ENCODE peak calls at places on chromosomes 4 and X, in six cellular contexts. F, H, T, R, Y and K are unnamed samples.

GRCh38 chr4:115648786-115649185 is 535.4 kb upstream of the NDST4 start:
- DNase-seq in Y (no peak), F (no peak), H (no peak), T (no peak), R (no peak), K (no peak)

GRCh38 chr4:119300072-119300387 is 21.9 kb downstream of the FABP2 start:
- DNase-seq in T (peak), F (peak), Y (peak), H (no peak), R (peak), K (peak)

GRCh38 chr4:165779950-165780670 is 92.9 kb upstream of the TLL1 start:
- DNase-seq in T (no peak), R (no peak), Y (no peak), F (no peak), H (no peak), K (no peak)

GRCh38 chrX:77505227-77505626 is 58.0 kb downstream of the FGF16 start:
- DNase-seq in H (no peak), T (no peak), Y (no peak), R (peak), F (no peak), K (no peak)

GRCh38 chr4:133148690-133149363 is at the start of gene PCDH10:
- DNase-seq in Y (peak), F (peak), R (peak), T (peak), H (peak), K (peak)

GRCh38 chr4:108926058-108926457 is 163.2 kb upstream of the ETNPPL start:
- DNase-seq in R (peak), T (no peak), F (no peak), H (no peak), Y (no peak), K (no peak)

GRCh38 chrX:53294024-53294648 is 12.8 kb upstream of the IQSEC2 start:
- DNase-seq in T (no peak), R (peak), H (no peak), Y (no peak), F (no peak), K (no peak)

GRCh38 chr4:100782356-100782755 is 264.5 kb upstream of the EMCN start:
- DNase-seq in Y (no peak), F (no peak), H (no peak), R (no peak), T (no peak), K (no peak)

GRCh38 chrX:23901065-23901464 is 6.7 kb downstream of the APOO start:
- DNase-seq in Y (no peak), R (peak), T (no peak), H (peak), F (no peak), K (no peak)